ENCODE peak calls at places on chromosomes 1 and 21, in eight cellular contexts. J, T, E, H, W, D, X and P are unnamed samples. For H3K4me1 and H3K9me3, the result is how much of the 10 kb centered on the place peaks cover.

GRCh38 chr21:36718951-36719501 is 20.1 kb downstream of the SIM2 start:
- DNase-seq in J (no peak), T (no peak), E (peak), H (no peak), W (peak), D (no peak), X (no peak), P (no peak)

GRCh38 chr1:58809327-58810040 is 25.6 kb upstream of the JUN start:
- DNase-seq in J (no peak), T (no peak), E (no peak), H (no peak), W (no peak), D (no peak), X (no peak), P (peak)

GRCh38 chr1:30712583-30712982 is 10.8 kb downstream of the MATN1 start:
- DNase-seq in J (no peak), T (no peak), E (no peak), H (no peak), W (no peak), D (no peak), X (no peak), P (no peak)

GRCh38 chr1:38003261-38004250 is 1.8 kb downstream of the FHL3 start:
- DNase-seq in J (no peak), T (no peak), E (no peak), H (no peak), W (no peak), D (no peak), X (no peak), P (no peak)

GRCh38 chr1:199857103-199857502 is 170.4 kb upstream of the NR5A2 start:
- DNase-seq in J (no peak), T (no peak), E (no peak), H (no peak), W (no peak), D (no peak), X (no peak), P (no peak)

GRCh38 chr1:184387871-184388670 is 1.2 kb downstream of the C1orf21 start:
- DNase-seq in J (peak), T (no peak), E (peak), H (no peak), W (peak), D (peak), X (no peak), P (peak)

GRCh38 chr1:33346921-33347649 is 26.2 kb upstream of the A3GALT2 start:
- DNase-seq in J (no peak), T (no peak), E (peak), H (no peak), W (no peak), D (no peak), X (no peak), P (peak)

GRCh38 chr21:43366656-43367055 is 60.3 kb downstream of the SIK1 start:
- DNase-seq in J (no peak), T (no peak), E (no peak), H (no peak), W (no peak), D (peak), X (no peak), P (no peak)

GRCh38 chr1:237562247-237562823 is 328.4 kb downstream of the ZP4 start:
- DNase-seq in J (no peak), T (no peak), E (peak), H (no peak), W (peak), D (no peak), X (peak), P (no peak)

GRCh38 chr1:97680460-97680859 is 240.4 kb downstream of the DPYD start:
- DNase-seq in J (no peak), T (no peak), E (no peak), H (no peak), W (no peak), D (no peak), X (no peak), P (no peak)

GRCh38 chr1:202158810-202159533 is 1.4 kb downstream of the PTPN7 start:
- DNase-seq in J (no peak), T (no peak), E (no peak), H (no peak), W (no peak), D (no peak), X (peak), P (no peak)

GRCh38 chr1:96416111-96416595 is 305.4 kb upstream of the PTBP2 start:
- DNase-seq in J (no peak), T (no peak), E (peak), H (no peak), W (no peak), D (no peak), X (no peak), P (no peak)

GRCh38 chr1:5734414-5734813 is 257.8 kb downstream of the NPHP4 start:
- DNase-seq in J (no peak), T (no peak), E (no peak), H (no peak), W (no peak), D (no peak), X (no peak), P (no peak)

GRCh38 chr1:30522031-30523004 is 201.1 kb downstream of the MATN1 start:
- DNase-seq in J (no peak), T (no peak), E (peak), H (no peak), W (no peak), D (peak), X (no peak), P (peak)

GRCh38 chr1:29920316-29920715 is 684.0 kb downstream of the PTPRU start:
- DNase-seq in J (no peak), T (no peak), E (no peak), H (no peak), W (no peak), D (no peak), X (no peak), P (no peak)

GRCh38 chr1:8059161-8059622 is 33.1 kb upstream of the ERRFI1 start:
- DNase-seq in J (no peak), T (no peak), E (no peak), H (no peak), W (no peak), D (no peak), X (no peak), P (no peak)

GRCh38 chr21:42468511-42469131 is 27.4 kb downstream of the RSPH1 start:
- DNase-seq in J (no peak), T (no peak), E (no peak), H (no peak), W (peak), D (no peak), X (no peak), P (no peak)

GRCh38 chr1:113320972-113321680 is 69.2 kb upstream of the MAGI3 start:
- DNase-seq in J (no peak), T (no peak), E (no peak), H (no peak), W (no peak), D (no peak), X (no peak), P (no peak)

GRCh38 chr1:202656951-202657646 is 53.2 kb downstream of the SYT2 start:
- DNase-seq in J (no peak), T (no peak), E (no peak), H (no peak), W (no peak), D (no peak), X (peak), P (no peak)

GRCh38 chr21:37829447-37829846 is 86.8 kb downstream of the KCNJ6 start:
- DNase-seq in J (peak), T (no peak), E (peak), H (no peak), W (no peak), D (no peak), X (no peak), P (no peak)

GRCh38 chr1:17919525-17920439 is 164.6 kb downstream of the ACTL8 start:
- DNase-seq in J (peak), T (no peak), E (peak), H (no peak), W (no peak), D (no peak), X (peak), P (peak)

GRCh38 chr1:193701729-193702128 is 515.3 kb upstream of the B3GALT2 start:
- DNase-seq in J (no peak), T (no peak), E (no peak), H (no peak), W (no peak), D (no peak), X (no peak), P (no peak)

GRCh38 chr1:3070654-3071506 is 1.9 kb downstream of the PRDM16 start:
- DNase-seq in J (no peak), T (no peak), E (no peak), H (no peak), W (no peak), D (no peak), X (no peak), P (peak)

GRCh38 chr1:81706650-81707435 is 93.9 kb upstream of the ADGRL2 start:
- DNase-seq in J (no peak), T (no peak), E (no peak), H (no peak), W (no peak), D (no peak), X (no peak), P (no peak)

GRCh38 chr1:174953657-174954435 is 45.9 kb upstream of the CACYBP start:
- DNase-seq in J (no peak), T (no peak), E (peak), H (no peak), W (no peak), D (no peak), X (no peak), P (no peak)

GRCh38 chr21:34802180-34802899 is 133.5 kb downstream of the CLIC6 start:
- DNase-seq in J (no peak), T (no peak), E (no peak), H (no peak), W (no peak), D (no peak), X (no peak), P (no peak)
- H3K4me1 ChIP-seq in J (under half), T (under half), E (under half), H (under half), W (under half), D (under half), X (under half), P (under half)

GRCh38 chr1:164184273-164184672 is 374.7 kb upstream of the PBX1 start:
- DNase-seq in J (no peak), T (no peak), E (peak), H (no peak), W (no peak), D (no peak), X (no peak), P (no peak)

GRCh38 chr1:164180824-164181223 is 378.2 kb upstream of the PBX1 start:
- DNase-seq in J (no peak), T (no peak), E (no peak), H (no peak), W (no peak), D (no peak), X (no peak), P (no peak)
- H3K9me3 ChIP-seq in J (under half), T (under half), E (under half), H (under half), W (under half), D (under half), X (under half), P (under half)

DNA sequence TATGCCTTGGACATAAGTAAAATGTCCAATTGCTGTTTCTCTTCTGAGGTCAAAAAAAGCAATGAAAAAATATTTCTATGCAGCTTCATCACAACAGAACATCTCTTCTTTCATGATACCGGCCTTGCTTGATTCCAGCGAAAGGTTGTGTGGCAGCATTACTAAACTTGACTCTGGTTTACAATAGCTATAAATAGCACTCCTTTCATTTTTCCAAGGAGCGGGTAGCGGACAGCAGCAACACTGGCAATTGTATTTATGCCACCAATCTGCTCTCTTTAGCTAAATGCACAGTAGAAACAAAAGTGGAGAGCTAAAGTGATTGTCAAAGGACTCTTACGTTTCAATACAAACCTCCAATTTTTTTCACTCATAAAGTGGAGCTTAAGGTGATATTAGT is 7.5 kb upstream of the DAB1 start:
- DNase-seq in J (no peak), T (no peak), E (no peak), H (no peak), W (no peak), D (no peak), X (no peak), P (no peak)
- H3K4me3 ChIP-seq in J (no peak), T (no peak), E (no peak), H (no peak), W (no peak), D (no peak), X (no peak), P (no peak)

DNA sequence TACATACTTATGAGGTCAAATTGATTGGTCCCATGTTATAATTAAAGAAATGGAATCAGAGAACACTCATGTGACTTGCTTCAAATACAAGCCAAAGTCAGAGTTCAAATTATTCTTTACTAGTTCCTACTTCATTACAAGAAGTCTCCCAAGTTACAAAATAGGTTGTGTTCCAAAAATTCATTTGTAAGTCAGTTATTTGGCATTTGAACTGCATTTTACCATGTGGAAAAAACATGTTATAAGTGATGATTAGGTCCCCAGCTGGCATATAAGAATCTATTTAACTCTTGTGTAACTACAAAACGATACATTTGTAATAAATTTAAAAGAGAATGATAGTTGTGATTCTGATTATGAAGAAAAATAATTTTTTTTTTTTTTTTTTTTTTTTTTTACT is 124.1 kb downstream of the DISP1 start:
- DNase-seq in J (no peak), T (no peak), E (no peak), H (no peak), W (no peak), D (no peak), X (no peak), P (no peak)
- H3K4me1 ChIP-seq in J (under half), T (under half), E (under half), H (under half), W (under half), D (under half), X (under half), P (under half)

GRCh38 chr1:156619582-156619955 is 354 bp downstream of the HAPLN2 start:
- DNase-seq in J (no peak), T (no peak), E (no peak), H (no peak), W (no peak), D (no peak), X (no peak), P (no peak)
- H3K9me3 ChIP-seq in J (under half), T (under half), E (under half), H (under half), W (under half), D (under half), X (under half), P (under half)

DNA sequence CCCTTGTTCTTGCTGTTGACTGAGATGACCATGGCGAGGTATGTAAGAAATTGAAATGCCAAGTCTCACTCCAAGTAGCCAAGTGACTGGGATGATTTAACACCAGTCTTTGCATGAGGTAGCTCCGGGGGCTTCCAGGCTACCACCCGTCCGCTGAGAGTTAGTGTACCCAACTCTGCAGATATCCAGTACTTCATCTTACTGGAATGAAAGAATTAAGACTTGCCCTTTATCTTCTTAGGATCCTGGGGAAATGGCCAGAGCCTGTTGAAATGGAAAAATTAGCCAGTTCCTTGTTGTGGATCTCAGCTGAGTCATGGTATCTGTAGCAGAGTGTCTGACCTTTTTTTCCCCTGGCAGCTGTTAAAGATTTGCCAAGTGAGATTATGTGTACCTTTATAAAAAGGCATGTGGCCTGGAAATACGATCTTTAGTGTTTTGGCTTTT is 151.0 kb downstream of the MAST2 start:
- DNase-seq in J (peak), T (no peak), E (no peak), H (no peak), W (peak), D (no peak), X (no peak), P (no peak)
- H3K4me3 ChIP-seq in J (no peak), T (no peak), E (no peak), H (no peak), W (no peak), D (no peak), X (no peak), P (no peak)